ENCODE peak calls at places on chromosomes 2 and 18, in four cellular contexts. C is OCI-LY7, N is GM23248, Q is hepatocyte. R is an unnamed sample. For H3K4me1 and H3K9me2, the result is how much of the 10 kb centered on the place peaks cover.

GRCh38 chr2:73293534-73294171 is at the start of gene EGR4:
- DNase-seq in Q (peak), C (peak), N (peak), R (peak)

GRCh38 chr2:181776336-181776735 is 96.0 kb upstream of the NEUROD1 start:
- DNase-seq in C (no peak), Q (no peak), N (no peak), R (no peak)

GRCh38 chr2:183078467-183079334 is at the start of gene DUSP19:
- DNase-seq in C (peak), N (peak), Q (peak), R (peak)

GRCh38 chr18:53385889-53386288 is 838.6 kb downstream of the MBD2 start:
- DNase-seq in N (no peak), Q (no peak), C (no peak), R (no peak)

GRCh38 chr18:159037-159652 is 788 bp downstream of the USP14 start:
- DNase-seq in C (peak), N (peak), Q (peak), R (peak)

GRCh38 chr2:232126301-232127085 is 165.0 kb downstream of the DIS3L2 start:
- DNase-seq in Q (no peak), C (no peak), N (no peak), R (no peak)

GRCh38 chr2:94987074-94988020 is 38.2 kb upstream of the MAL start:
- DNase-seq in Q (no peak), N (no peak), C (no peak), R (no peak)

GRCh38 chr2:172168917-172169346 is 66.2 kb upstream of the DLX2 start:
- DNase-seq in N (peak), Q (no peak), C (no peak), R (no peak)

GRCh38 chr2:174217883-174218282 is 30.4 kb downstream of the OLA1 start:
- DNase-seq in Q (peak), N (no peak), C (no peak), R (no peak)

GRCh38 chr2:45879406-45879805 is 227.9 kb downstream of the PRKCE start:
- DNase-seq in N (no peak), C (no peak), Q (no peak), R (peak)

GRCh38 chr2:190478572-190478971 is 56.0 kb downstream of the NEMP2 start:
- DNase-seq in C (no peak), N (no peak), Q (no peak), R (no peak)

GRCh38 chr2:239378918-239379640 is 21.7 kb downstream of the HDAC4 start:
- DNase-seq in Q (no peak), N (no peak), C (no peak), R (no peak)

GRCh38 chr2:66495788-66496640 is 61.1 kb downstream of the MEIS1 start:
- DNase-seq in N (peak), C (no peak), Q (peak), R (peak)

GRCh38 chr2:25341753-25342371 is at the start of gene DNMT3A:
- DNase-seq in Q (peak), N (peak), C (peak), R (peak)

GRCh38 chr2:199455533-199456382 is 2.0 kb downstream of the SATB2 start:
- DNase-seq in Q (peak), N (peak), C (peak), R (peak)

GRCh38 chr18:23504720-23505119 is 1.4 kb downstream of the RMC1 start:
- DNase-seq in C (peak), Q (peak), N (no peak), R (no peak)

GRCh38 chr2:15189236-15189635 is 371.9 kb downstream of the NBAS start:
- DNase-seq in Q (no peak), N (peak), C (no peak), R (peak)

GRCh38 chr2:123036300-123036699 is 988.8 kb upstream of the CNTNAP5 start:
- DNase-seq in N (no peak), Q (no peak), C (no peak), R (no peak)

GRCh38 chr18:40414155-40414754 is 1540.8 kb upstream of the PIK3C3 start:
- DNase-seq in N (peak), C (no peak), Q (no peak), R (no peak)

GRCh38 chr2:69538872-69539548 is 101.8 kb upstream of the NFU1 start:
- DNase-seq in Q (peak), C (no peak), N (peak), R (no peak)

GRCh38 chr2:168495524-168495923 is 39.5 kb downstream of the CERS6 start:
- DNase-seq in Q (no peak), N (no peak), C (no peak), R (no peak)

GRCh38 chr2:27708666-27709065 is 45.0 kb downstream of the SLC4A1AP start:
- DNase-seq in N (peak), Q (no peak), C (no peak), R (no peak)

DNA sequence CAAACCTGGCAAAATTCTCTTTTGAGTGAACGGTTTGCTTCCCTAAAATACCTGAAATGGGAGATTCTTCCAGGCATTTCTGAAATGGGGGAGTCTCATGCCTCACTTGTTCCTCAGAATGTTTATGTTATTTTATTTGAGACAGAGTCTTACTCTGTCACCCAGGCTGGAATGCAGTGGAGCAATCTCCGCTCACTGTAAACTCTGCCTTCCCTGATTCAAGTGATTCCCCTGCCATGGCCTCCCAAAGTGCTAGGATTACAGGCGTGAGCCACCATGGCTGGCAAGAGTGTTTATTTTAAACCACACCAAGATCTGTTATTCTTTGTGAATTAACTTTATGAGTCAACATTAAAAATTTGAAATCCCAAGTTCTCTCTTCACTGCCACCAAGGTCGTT is 6.4 kb upstream of the FHL2 start:
- DNase-seq in Q (no peak), C (no peak), N (peak), R (no peak)
- H3K4me1 ChIP-seq in Q (under half), C (under half), N (half or more), R (under half)

DNA sequence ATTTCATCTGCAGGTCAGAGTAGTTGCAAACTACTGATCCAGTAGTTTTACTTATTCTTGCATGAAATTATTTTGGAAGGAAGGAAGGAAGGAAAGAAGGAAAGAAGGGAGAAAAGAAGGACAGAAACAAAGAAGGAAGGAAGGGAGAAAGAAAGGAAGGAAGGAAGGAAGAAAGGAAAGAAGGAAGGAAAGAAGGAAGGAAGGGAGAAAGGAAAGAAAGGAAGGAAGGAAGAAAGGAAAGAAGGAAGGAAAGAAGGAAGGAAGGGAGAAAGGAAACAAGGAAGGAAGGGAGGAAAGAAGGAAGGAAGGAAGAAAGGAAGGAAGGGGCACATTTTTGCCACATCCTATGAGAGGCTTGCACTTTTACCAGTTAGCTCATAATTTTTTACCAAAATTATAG is 186.2 kb downstream of the LRRTM4 start:
- DNase-seq in Q (no peak), N (no peak), C (no peak), R (no peak)
- H3K9me2 ChIP-seq in Q (under half), N (under half), C (under half), R (under half)

GRCh38 chr18:28068208-28068607 is 108.7 kb downstream of the CDH2 start:
- DNase-seq in Q (no peak), C (no peak), N (no peak), R (no peak)

GRCh38 chr18:28067346-28067745 is 109.6 kb downstream of the CDH2 start:
- DNase-seq in N (no peak), Q (no peak), C (no peak), R (no peak)

GRCh38 chr18:28065031-28065792 is 111.7 kb downstream of the CDH2 start:
- DNase-seq in N (peak), C (no peak), Q (peak), R (no peak)

GRCh38 chr18:28063181-28063790 is 113.6 kb downstream of the CDH2 start:
- DNase-seq in N (peak), Q (no peak), C (no peak), R (no peak)

GRCh38 chr18:28065793-28066186 is 111.1 kb downstream of the CDH2 start:
- DNase-seq in N (peak), C (no peak), Q (no peak), R (no peak)
- H3K4me1 ChIP-seq in N (half or more), C (under half), Q (under half), R (under half)

DNA sequence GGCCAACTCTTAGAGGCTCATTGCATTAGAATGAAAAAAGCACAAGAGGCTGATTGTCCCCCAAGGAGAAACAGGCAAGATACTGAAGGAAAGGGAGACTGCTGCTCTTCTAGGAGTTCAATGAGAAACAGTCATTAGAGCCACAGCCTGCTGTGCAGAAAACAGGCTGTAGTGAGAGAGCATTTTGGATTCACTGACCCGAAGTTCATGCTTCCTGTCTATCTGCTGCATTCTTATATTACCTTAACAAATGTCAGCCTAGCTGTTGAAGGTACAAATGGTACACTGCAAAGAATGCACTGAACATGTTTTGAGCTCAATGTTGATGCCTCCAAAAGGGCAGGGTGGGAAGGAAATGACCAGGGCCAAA is 423.4 kb downstream of the SETBP1 start:
- DNase-seq in Q (no peak), N (no peak), C (peak), R (no peak)
- H3K9me2 ChIP-seq in Q (under half), N (under half), C (under half), R (under half)

GRCh38 chr2:157790780-157791179 is 85.3 kb downstream of the ACVR1 start:
- DNase-seq in Q (no peak), N (no peak), C (no peak), R (no peak)

GRCh38 chr2:157789933-157790511 is 86.1 kb downstream of the ACVR1 start:
- DNase-seq in Q (no peak), C (no peak), N (no peak), R (no peak)

GRCh38 chr2:157788201-157788600 is 87.9 kb downstream of the ACVR1 start:
- DNase-seq in Q (no peak), N (no peak), C (no peak), R (no peak)

GRCh38 chr2:157787364-157787938 is 88.7 kb downstream of the ACVR1 start:
- DNase-seq in Q (no peak), N (no peak), C (no peak), R (peak)

GRCh38 chr2:157789161-157789720 is 86.9 kb downstream of the ACVR1 start:
- DNase-seq in N (no peak), Q (no peak), C (no peak), R (no peak)
- H3K4me1 ChIP-seq in N (half or more), Q (under half), C (under half), R (under half)

GRCh38 chr2:47339745-47340541 is 63.0 kb upstream of the MSH2 start:
- DNase-seq in C (no peak), Q (peak), N (peak), R (no peak)
- H3K9me2 ChIP-seq in C (under half), Q (under half), N (under half), R (under half)

GRCh38 chr2:20446280-20446916 is 476 bp upstream of the RHOB start:
- DNase-seq in N (no peak), Q (no peak), C (no peak), R (peak)
- H3K4me1 ChIP-seq in N (under half), Q (under half), C (under half), R (under half)

GRCh38 chr2:20485989-20486388 is 39.1 kb downstream of the RHOB start:
- DNase-seq in C (no peak), N (no peak), Q (no peak), R (no peak)

GRCh38 chr2:20484034-20484617 is 37.3 kb downstream of the RHOB start:
- DNase-seq in N (no peak), C (no peak), Q (no peak), R (no peak)

GRCh38 chr2:20485612-20485926 is 38.7 kb downstream of the RHOB start:
- DNase-seq in N (no peak), Q (no peak), C (no peak), R (no peak)

GRCh38 chr2:20483496-20483895 is 36.6 kb downstream of the RHOB start:
- DNase-seq in Q (no peak), N (no peak), C (no peak), R (no peak)

DNA sequence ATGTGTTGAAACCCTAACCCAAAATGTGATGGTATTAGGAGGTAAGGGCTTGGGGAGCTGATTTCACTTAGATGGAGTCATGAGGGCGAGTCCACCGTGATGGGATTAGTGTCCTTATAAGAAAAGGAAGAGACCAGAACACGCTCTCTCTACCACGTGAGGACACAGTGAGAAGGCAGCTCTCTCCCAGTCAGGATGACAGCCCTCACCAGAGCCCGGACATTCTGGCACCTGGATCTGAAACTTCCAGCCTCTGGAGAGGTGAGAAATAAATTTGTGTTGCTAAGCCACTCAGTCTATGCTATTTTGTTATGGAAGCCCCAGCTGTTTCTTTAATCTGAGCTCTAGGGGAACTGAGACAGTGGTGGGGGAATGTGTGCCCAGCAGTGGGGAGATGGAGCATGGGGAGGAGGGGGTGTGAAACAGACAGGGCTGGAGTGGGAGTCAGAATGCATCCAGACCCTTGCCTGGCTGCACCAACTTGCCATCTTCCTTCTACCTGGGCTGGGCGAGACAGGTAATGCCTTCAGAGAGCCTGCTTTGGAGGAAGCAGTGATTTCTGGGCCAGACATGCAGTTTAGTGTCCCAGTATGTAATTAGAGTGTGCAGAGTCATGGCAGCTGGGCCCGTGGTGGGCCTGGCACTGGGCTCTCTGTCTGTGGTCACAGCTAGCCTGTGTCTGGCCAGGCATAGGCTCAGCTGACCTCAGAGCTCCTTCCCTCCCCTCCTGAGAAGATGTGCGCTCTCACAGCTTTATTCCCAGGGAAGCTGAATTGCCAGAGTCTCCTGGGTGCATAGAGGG is 38.1 kb downstream of the RHOB start:
- DNase-seq in C (no peak), Q (no peak), N (no peak), R (no peak)
- H3K9me2 ChIP-seq in C (under half), Q (under half), N (under half), R (under half)

DNA sequence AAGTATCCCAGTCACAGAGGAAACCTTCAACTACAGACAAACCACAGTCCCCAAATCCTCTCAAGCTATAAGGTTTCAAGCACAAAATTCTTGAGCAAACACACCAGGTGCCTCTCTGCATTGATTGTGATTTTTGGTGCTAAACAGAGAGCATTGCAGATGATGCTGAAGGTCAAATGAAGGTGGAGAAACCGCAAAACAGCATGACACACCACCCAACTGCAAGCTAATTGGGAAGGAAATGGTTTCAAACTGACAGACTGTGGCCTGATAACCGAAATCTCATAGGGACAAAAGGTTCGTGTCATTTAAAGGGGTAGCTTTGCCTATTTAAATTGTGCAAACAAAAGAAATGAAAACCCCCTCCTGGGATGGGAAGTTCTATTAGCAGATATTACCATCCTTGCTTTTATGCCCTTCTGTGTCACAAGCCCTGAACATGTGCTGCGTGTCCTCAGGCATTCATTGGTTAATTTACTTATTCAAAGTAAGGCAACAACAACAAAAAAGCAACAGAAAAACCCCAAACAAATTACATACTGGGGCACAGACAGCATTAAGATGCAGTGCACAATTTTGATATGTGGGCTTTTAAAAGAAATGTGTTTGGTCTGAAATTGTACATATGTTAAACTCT is 154.9 kb downstream of the AQP4 start:
- DNase-seq in C (peak), N (no peak), Q (no peak), R (no peak)
- H3K4me1 ChIP-seq in C (under half), N (under half), Q (under half), R (under half)

R was measured in GM23338.